ENCODE peak calls at places on chromosomes 1 and 21, in five cellular contexts. G, N, A, Z and D are unnamed samples.

GRCh38 chr21:28489197-28489596 is 503.5 kb downstream of the LTN1 start:
- DNase-seq in G (peak; percentile 30), N (no peak), A (no peak), Z (no peak), D (no peak)

GRCh38 chr21:44454747-44455523 is at the start of gene LRRC3:
- DNase-seq in G (peak; percentile 51), N (peak; percentile 62), A (peak; percentile 83), Z (peak; percentile 7), D (peak; percentile 75)

GRCh38 chr1:219900201-219900600 is 28.2 kb downstream of the SLC30A10 start:
- DNase-seq in G (peak; percentile 1), N (no peak), A (no peak), Z (no peak), D (no peak)

GRCh38 chr1:245652660-245653427 is 498.1 kb downstream of the KIF26B start:
- DNase-seq in G (no peak), N (no peak), A (no peak), Z (no peak), D (no peak)

GRCh38 chr1:205058853-205059252 is 15.8 kb downstream of the CNTN2 start:
- DNase-seq in G (no peak), N (no peak), A (no peak), Z (no peak), D (no peak)

GRCh38 chr1:112849425-112849966 is 106.5 kb downstream of the SLC16A1 start:
- DNase-seq in G (peak; percentile 67), N (no peak), A (no peak), Z (no peak), D (peak; percentile 56)

GRCh38 chr1:147626304-147626703 is 44.0 kb downstream of the ACP6 start:
- DNase-seq in G (no peak), N (no peak), A (no peak), Z (no peak), D (no peak)

GRCh38 chr1:9476790-9477463 is 62.3 kb upstream of the SLC25A33 start:
- DNase-seq in G (peak; percentile 38), N (no peak), A (no peak), Z (peak; percentile 69), D (no peak)

GRCh38 chr1:170670751-170671628 is 7.1 kb downstream of the PRRX1 start:
- DNase-seq in G (no peak), N (no peak), A (peak; percentile 84), Z (no peak), D (peak; percentile 49)

GRCh38 chr1:215083408-215083961 is 948 bp downstream of the KCNK2 start:
- DNase-seq in G (peak; percentile 54), N (no peak), A (no peak), Z (no peak), D (peak; percentile 11)

GRCh38 chr1:225881081-225882007 is 836 bp downstream of the TMEM63A start:
- DNase-seq in G (peak; percentile 35), N (no peak), A (peak; percentile 54), Z (no peak), D (no peak)

GRCh38 chr1:3226191-3226590 is 157.2 kb downstream of the PRDM16 start:
- DNase-seq in G (no peak), N (no peak), A (no peak), Z (no peak), D (no peak)

GRCh38 chr1:54559111-54559548 is 11.1 kb downstream of the ACOT11 start:
- DNase-seq in G (no peak), N (no peak), A (no peak), Z (no peak), D (no peak)

GRCh38 chr1:91851130-91852010 is 34.6 kb downstream of the TGFBR3 start:
- DNase-seq in G (peak; percentile 74), N (no peak), A (peak; percentile 97), Z (no peak), D (no peak)

GRCh38 chr1:12144969-12145368 is 21.8 kb upstream of the TNFRSF1B start:
- DNase-seq in G (no peak), N (no peak), A (no peak), Z (no peak), D (no peak)

GRCh38 chr1:226419284-226419683 is 11.4 kb upstream of the PARP1 start:
- DNase-seq in G (no peak), N (no peak), A (no peak), Z (no peak), D (no peak)

GRCh38 chr1:109864063-109864822 is 46.4 kb upstream of the CSF1 start:
- DNase-seq in G (peak; percentile 64), N (no peak), A (no peak), Z (no peak), D (no peak)

GRCh38 chr1:111045033-111045722 is 81.5 kb upstream of the LRIF1 start:
- DNase-seq in G (no peak), N (no peak), A (no peak), Z (no peak), D (no peak)

GRCh38 chr1:215160351-215160750 is 77.8 kb downstream of the KCNK2 start:
- DNase-seq in G (peak; percentile 47), N (no peak), A (no peak), Z (no peak), D (no peak)

GRCh38 chr21:32386195-32386870 is 6.5 kb downstream of the URB1 start:
- DNase-seq in G (peak; percentile 32), N (no peak), A (no peak), Z (no peak), D (no peak)

GRCh38 chr1:13808729-13809131 is 108.7 kb downstream of the PRDM2 start:
- DNase-seq in G (peak; percentile 18), N (no peak), A (peak; percentile 38), Z (no peak), D (no peak)

GRCh38 chr21:26849428-26850115 is 4.4 kb upstream of the ADAMTS1 start:
- DNase-seq in G (peak; percentile 52), N (no peak), A (no peak), Z (no peak), D (no peak)

GRCh38 chr1:12177999-12178441 is 11.2 kb downstream of the TNFRSF1B start:
- DNase-seq in G (peak; percentile 83), N (peak; percentile 90), A (peak; percentile 81), Z (no peak), D (no peak)

GRCh38 chr1:100440075-100440809 is 87.9 kb downstream of the CDC14A start:
- DNase-seq in G (no peak), N (peak; percentile 22), A (no peak), Z (no peak), D (no peak)

GRCh38 chr1:172024516-172024915 is 183.2 kb downstream of the DNM3 start:
- DNase-seq in G (no peak), N (no peak), A (no peak), Z (no peak), D (no peak)

GRCh38 chr21:43273016-43273707 is 104.4 kb downstream of the CRYAA start:
- DNase-seq in G (no peak), N (no peak), A (no peak), Z (no peak), D (no peak)

GRCh38 chr1:43552059-43552742 is 21.5 kb downstream of the PTPRF start:
- DNase-seq in G (no peak), N (no peak), A (no peak), Z (no peak), D (no peak)

GRCh38 chr1:241352401-241352800 is 4.6 kb downstream of the RGS7 start:
- DNase-seq in G (no peak), N (no peak), A (no peak), Z (no peak), D (no peak)

GRCh38 chr1:33899746-33900145 is 35.9 kb downstream of the HMGB4 start:
- DNase-seq in G (no peak), N (no peak), A (no peak), Z (no peak), D (no peak)

GRCh38 chr1:30618335-30618747 is 105.0 kb downstream of the MATN1 start:
- DNase-seq in G (peak; percentile 25), N (no peak), A (no peak), Z (peak; percentile 21), D (no peak)
- TF ChIP-seq CTCF in G (no peak), N (no peak), A (no peak), Z (no peak), D (no peak)

GRCh38 chr1:107430540-107431228 is 289.8 kb downstream of the NTNG1 start:
- DNase-seq in G (peak; percentile 42), N (no peak), A (peak; percentile 20), Z (peak; percentile 5), D (peak; percentile 45)
- TF ChIP-seq CTCF in G (peak; percentile 59), N (peak; percentile 62), A (peak; percentile 41), Z (peak; percentile 69), D (peak; percentile 82)

GRCh38 chr1:209549384-209550001 is 34.0 kb upstream of the CAMK1G start:
- DNase-seq in G (no peak), N (no peak), A (no peak), Z (no peak), D (no peak)
- TF ChIP-seq CTCF in G (peak; percentile 21), N (no peak), A (no peak), Z (peak; percentile 37), D (peak; percentile 64)

GRCh38 chr1:213051127-213051880 is at the start of gene RPS6KC1:
- DNase-seq in G (peak; percentile 78), N (peak; percentile 72), A (peak; percentile 75), Z (peak; percentile 39), D (peak; percentile 59)
- TF ChIP-seq CTCF in G (no peak), N (peak; percentile 11), A (no peak), Z (no peak), D (peak; percentile 23)